ENCODE peak calls at places on chromosomes 2 and 18, in ten cellular contexts. B is MM.1S; D is colonic mucosa; O is H9; Q is AG04450; X is neural progenitor cell; M is transverse colon; C is CD8-positive, alpha-beta memory T cell; V is CD8-positive, alpha-beta T cell; U is brain microvascular endothelial cell. N is an unnamed sample.

GRCh38 chr2:30305235-30305634 is 73.9 kb downstream of the LBH start:
- DNase-seq in D (no peak), O (no peak), X (no peak), Q (peak), M (no peak), V (no peak), C (no peak), U (peak), B (no peak), N (no peak)

GRCh38 chr18:57910817-57911216 is 107.7 kb upstream of the ATP8B1 start:
- DNase-seq in U (no peak), V (no peak), X (peak), O (peak), B (no peak), M (no peak), Q (no peak), C (no peak), D (peak), N (no peak)

GRCh38 chr2:257842-258241 is 6.0 kb downstream of the SH3YL1 start:
- DNase-seq in O (no peak), M (no peak), U (no peak), Q (no peak), V (no peak), D (no peak), B (no peak), C (no peak), X (no peak), N (no peak)

GRCh38 chr2:65165595-65165994 is 35.7 kb upstream of the RAB1A start:
- DNase-seq in B (no peak), U (no peak), D (no peak), V (no peak), M (no peak), Q (no peak), X (no peak), C (no peak), O (no peak), N (peak)

GRCh38 chr2:24382363-24383021 is 22.2 kb upstream of the ITSN2 start:
- DNase-seq in C (peak), M (peak), B (peak), Q (peak), D (peak), U (peak), X (peak), O (peak), V (peak), N (no peak)

GRCh38 chr2:106523980-106524665 is 37.0 kb downstream of the CD8B2 start:
- DNase-seq in C (no peak), V (no peak), U (no peak), M (no peak), X (no peak), O (no peak), B (no peak), D (no peak), Q (no peak), N (no peak)

GRCh38 chr2:70870790-70871189 is 35.2 kb upstream of the CD207 start:
- DNase-seq in B (no peak), D (no peak), U (no peak), O (no peak), V (no peak), C (no peak), M (no peak), X (no peak), Q (no peak), N (no peak)

GRCh38 chr2:221774136-221774535 is 202.0 kb upstream of the EPHA4 start:
- DNase-seq in Q (no peak), V (no peak), D (no peak), X (no peak), O (no peak), U (no peak), C (no peak), B (no peak), M (no peak), N (no peak)

GRCh38 chr2:168490015-168490874 is 34.2 kb downstream of the CERS6 start:
- DNase-seq in C (peak), O (no peak), X (peak), U (peak), M (no peak), D (no peak), V (peak), Q (no peak), B (peak), N (no peak)

GRCh38 chr18:52236134-52236533 is 103.9 kb upstream of the DCC start:
- DNase-seq in V (no peak), U (no peak), X (no peak), D (no peak), M (no peak), B (no peak), C (no peak), Q (no peak), O (no peak), N (no peak)

GRCh38 chr2:216341151-216341550 is 31.1 kb downstream of the MARCHF4 start:
- DNase-seq in C (no peak), D (no peak), U (no peak), Q (no peak), X (no peak), B (no peak), M (no peak), O (no peak), V (no peak), N (no peak)

GRCh38 chr2:232698552-232699091 is 1.5 kb downstream of the GIGYF2 start:
- DNase-seq in D (no peak), C (no peak), X (no peak), B (no peak), M (no peak), V (no peak), U (no peak), O (no peak), Q (no peak), N (no peak)
- H3K27ac ChIP-seq in D (no peak), C (peak), X (no peak), B (no peak), M (peak), V (no peak), U (no peak), O (no peak), Q (no peak), N (no peak)

GRCh38 chr2:181163139-181163538 is 182.7 kb downstream of the UBE2E3 start:
- DNase-seq in B (peak), U (no peak), C (peak), M (no peak), Q (no peak), V (no peak), O (no peak), D (no peak), X (no peak), N (no peak)
- H3K27ac ChIP-seq in B (peak), U (no peak), C (no peak), M (no peak), Q (no peak), V (no peak), O (no peak), D (no peak), X (no peak), N (no peak)

GRCh38 chr2:11154460-11155325 is 574 bp upstream of the SLC66A3 start:
- DNase-seq in B (peak), M (peak), Q (peak), X (peak), O (peak), D (peak), C (peak), U (peak), V (peak), N (peak)
- H3K27ac ChIP-seq in B (peak), M (peak), Q (peak), X (no peak), O (no peak), D (peak), C (peak), U (peak), V (peak), N (peak)

DNA sequence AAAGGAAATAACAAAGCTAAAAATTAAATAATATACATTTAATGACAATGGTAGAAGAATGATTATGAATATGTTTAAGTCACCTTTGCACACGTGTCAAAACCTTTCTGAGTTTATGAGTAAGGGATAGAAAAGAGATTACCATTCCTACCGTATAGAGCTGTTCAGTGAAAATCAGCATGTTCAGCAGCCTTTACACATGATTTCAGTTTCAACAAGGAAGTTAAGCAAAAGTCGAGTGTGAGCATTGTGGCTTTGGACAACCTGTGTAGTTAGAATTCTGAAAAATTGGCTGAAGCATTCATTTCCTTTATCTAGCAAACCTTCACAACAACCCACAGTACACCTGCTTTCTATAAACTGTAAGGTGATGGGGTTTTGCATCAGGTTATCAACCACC is 499.1 kb downstream of the IRS1 start:
- DNase-seq in D (no peak), C (no peak), B (peak), V (no peak), M (no peak), X (no peak), U (no peak), Q (no peak), O (no peak), N (no peak)
- H3K27ac ChIP-seq in D (no peak), C (no peak), B (peak), V (no peak), M (no peak), X (no peak), U (no peak), Q (no peak), O (no peak), N (no peak)

DNA sequence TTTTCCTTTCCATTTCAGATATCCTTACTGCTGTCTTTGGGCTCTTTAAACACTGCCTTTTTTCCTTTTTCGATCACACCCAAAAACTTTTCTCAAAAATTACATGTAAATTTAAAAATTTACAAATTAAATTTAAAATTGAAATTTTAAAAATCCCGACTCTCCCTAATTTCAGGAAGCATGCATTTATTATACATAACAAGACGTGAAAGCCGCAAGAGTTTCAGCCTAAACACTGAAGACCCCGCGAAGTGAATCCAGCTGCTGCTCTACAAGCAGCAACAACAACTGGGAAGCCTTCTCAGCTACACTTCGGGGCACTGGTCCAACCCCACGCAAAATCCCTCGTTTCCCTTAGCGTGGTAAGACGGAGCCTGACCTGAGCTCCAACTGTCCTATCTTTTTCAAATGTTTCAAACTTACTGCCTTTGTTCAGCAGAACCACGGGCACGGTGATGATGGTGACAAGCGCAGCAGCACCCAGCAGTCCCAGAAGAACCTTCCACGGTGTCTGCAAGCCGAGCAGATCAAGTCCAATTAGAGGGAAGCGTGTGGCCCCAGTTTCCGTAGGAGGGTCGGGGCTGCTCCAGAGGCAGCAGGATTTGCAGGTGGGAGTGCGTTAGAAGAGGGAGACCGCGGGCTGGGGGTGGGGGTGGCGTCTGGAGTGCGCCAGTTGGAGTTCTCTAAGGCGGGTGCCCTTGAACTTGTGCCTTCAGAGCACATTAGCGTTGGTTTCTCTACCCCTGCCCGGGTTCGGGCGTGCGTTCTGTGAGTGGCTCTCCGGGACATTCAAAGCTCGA is 839 bp downstream of the DPP4 start:
- DNase-seq in D (peak), O (no peak), X (peak), B (no peak), Q (no peak), V (no peak), U (no peak), C (no peak), M (peak), N (no peak)
- H3K27ac ChIP-seq in D (no peak), O (no peak), X (no peak), B (no peak), Q (peak), V (peak), U (peak), C (peak), M (peak), N (no peak)

DNA sequence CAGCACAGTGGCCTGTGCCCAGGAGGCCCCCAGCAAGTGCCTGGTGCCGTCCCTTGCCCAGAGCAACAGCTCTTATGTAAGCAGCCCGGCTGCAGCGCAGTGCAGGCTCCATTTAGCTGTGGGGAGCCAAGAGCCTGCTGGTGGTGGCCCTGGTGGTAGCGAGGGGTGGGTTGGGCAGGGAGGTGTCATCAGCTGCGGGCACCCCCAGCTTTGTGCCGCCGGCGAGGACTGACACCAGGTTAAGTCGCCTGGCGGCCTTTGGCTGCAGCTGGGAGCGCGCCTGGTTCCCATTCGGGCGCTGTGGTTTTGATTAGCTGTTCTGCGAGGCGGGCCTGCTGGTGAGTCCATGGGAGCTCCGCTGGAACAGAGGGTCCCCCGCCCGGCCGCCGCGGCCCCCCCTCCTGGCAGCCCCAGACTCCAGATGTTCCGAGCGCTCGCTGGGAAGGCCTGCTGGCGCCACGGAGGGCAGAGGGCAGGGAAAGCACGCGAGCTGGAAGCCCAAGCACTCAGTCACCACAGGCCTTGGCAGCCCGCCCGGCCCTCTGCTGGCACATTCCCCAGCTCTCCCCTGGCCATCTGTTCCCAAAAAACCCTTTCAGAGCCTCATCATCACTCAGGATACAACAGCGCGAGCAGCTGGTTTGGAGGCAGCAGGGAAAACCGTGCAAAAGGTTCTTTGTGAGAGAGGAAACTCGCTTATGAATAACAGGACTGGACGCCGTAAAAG is 18.4 kb downstream of the ATOH8 start:
- DNase-seq in X (peak), Q (peak), V (no peak), M (peak), C (no peak), U (peak), B (no peak), D (peak), O (peak), N (peak)
- H3K27ac ChIP-seq in X (no peak), Q (peak), V (no peak), M (peak), C (no peak), U (peak), B (no peak), D (peak), O (no peak), N (peak)

DNA sequence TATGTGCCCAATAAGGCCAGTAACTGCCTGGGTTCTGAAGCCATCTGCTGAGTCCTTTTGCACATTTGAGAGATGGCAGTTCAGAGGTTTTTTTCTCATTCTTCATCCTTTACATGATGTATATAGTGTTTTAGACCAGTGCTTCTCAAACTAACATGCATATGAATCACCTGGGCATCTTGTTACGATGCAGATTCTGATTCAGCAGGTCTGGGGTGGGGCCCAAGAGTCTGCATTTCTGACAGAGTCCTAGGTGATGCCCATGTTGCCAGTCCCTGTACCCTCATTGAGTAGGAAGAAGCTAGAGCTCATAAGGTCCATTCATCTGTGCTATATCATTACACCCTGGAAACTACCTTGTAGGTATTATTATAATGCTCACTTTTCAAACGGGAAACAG is 3.8 kb downstream of the SMYD5 start:
- DNase-seq in O (no peak), U (no peak), B (no peak), D (no peak), V (no peak), Q (no peak), M (no peak), C (no peak), X (no peak), N (no peak)
- H3K27ac ChIP-seq in O (no peak), U (no peak), B (no peak), D (no peak), V (no peak), Q (no peak), M (no peak), C (no peak), X (no peak), N (no peak)

DNA sequence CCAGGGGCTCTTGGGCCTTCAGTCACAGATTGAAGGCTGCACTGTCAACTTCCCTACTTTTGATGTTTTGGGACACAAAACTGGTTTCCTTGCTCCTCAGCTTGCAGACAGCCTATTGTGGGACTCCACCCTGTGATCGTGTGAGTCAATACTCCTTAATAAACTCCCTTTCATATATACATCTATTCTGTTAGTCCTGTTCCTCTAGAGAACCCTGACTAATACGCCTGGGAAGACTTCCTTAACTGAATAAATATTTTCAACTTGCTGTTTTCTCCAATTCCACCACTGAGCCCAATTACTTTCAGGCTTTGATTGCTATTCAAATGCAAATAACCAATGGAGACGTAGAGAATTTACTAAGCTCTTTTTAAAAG is 61.4 kb upstream of the CCDC195 start:
- DNase-seq in X (no peak), M (no peak), Q (no peak), V (no peak), O (no peak), C (no peak), D (no peak), B (no peak), U (no peak), N (no peak)
- H3K27ac ChIP-seq in X (no peak), M (peak), Q (no peak), V (no peak), O (no peak), C (no peak), D (peak), B (no peak), U (no peak), N (no peak)

GRCh38 chr18:34385306-34385705 is 160.6 kb upstream of the NOL4 start:
- DNase-seq in C (no peak), O (no peak), M (no peak), X (no peak), V (no peak), B (no peak), U (no peak), D (no peak), Q (no peak), N (no peak)

GRCh38 chr18:34386803-34387202 is 162.1 kb upstream of the NOL4 start:
- DNase-seq in O (no peak), C (no peak), M (no peak), Q (no peak), B (no peak), U (no peak), V (no peak), X (no peak), D (no peak), N (no peak)
- H3K27ac ChIP-seq in O (no peak), C (no peak), M (no peak), Q (no peak), B (no peak), U (no peak), V (no peak), X (no peak), D (no peak), N (no peak)

N was measured in substantia nigra.